ENCODE peak calls at places on chromosomes 3 and 15, in four cellular contexts. F, U, V and Z are unnamed samples.

GRCh38 chr15:85754993-85755392 is 39.7 kb downstream of the KLHL25 start:
- DNase-seq in F (peak; percentile 13), U (no peak), V (no peak), Z (no peak)

GRCh38 chr3:6679510-6679909 is 181.4 kb upstream of the GRM7 start:
- DNase-seq in F (no peak), U (no peak), V (no peak), Z (no peak)

GRCh38 chr15:39851505-39852082 is 68.5 kb downstream of the GPR176 start:
- DNase-seq in F (peak; percentile 68), U (no peak), V (no peak), Z (no peak)

GRCh38 chr15:76576526-76577279 is 240.1 kb downstream of the ISL2 start:
- DNase-seq in F (peak; percentile 55), U (no peak), V (no peak), Z (peak; percentile 29)

GRCh38 chr15:80967451-80967850 is 22.2 kb downstream of the MESD start:
- DNase-seq in F (peak; percentile 76), U (no peak), V (peak; percentile 59), Z (peak; percentile 72)

GRCh38 chr3:45509038-45509767 is 85.3 kb upstream of the LIMD1 start:
- DNase-seq in F (peak; percentile 99), U (peak; percentile 7), V (no peak), Z (peak; percentile 93)

GRCh38 chr3:10213156-10213792 is 35.0 kb upstream of the TATDN2 start:
- DNase-seq in F (peak; percentile 81), U (no peak), V (no peak), Z (no peak)

GRCh38 chr3:63656791-63657190 is 4.3 kb downstream of the SNTN start:
- DNase-seq in F (peak; percentile 56), U (no peak), V (no peak), Z (peak; percentile 1)

GRCh38 chr3:113157408-113157980 is 53.9 kb upstream of the BOC start:
- DNase-seq in F (no peak), U (no peak), V (no peak), Z (no peak)

GRCh38 chr15:74320358-74321247 is 46.8 kb downstream of the CYP11A1 start:
- DNase-seq in F (peak; percentile 23), U (peak; percentile 95), V (peak; percentile 84), Z (no peak)

GRCh38 chr3:38000965-38001455 is 10.4 kb downstream of the VILL start:
- DNase-seq in F (no peak), U (peak; percentile 5), V (no peak), Z (no peak)

GRCh38 chr15:35624881-35625280 is 78.9 kb upstream of the DPH6 start:
- DNase-seq in F (peak; percentile 92), U (no peak), V (no peak), Z (peak; percentile 64)

GRCh38 chr3:70000563-70001081 is 1.1 kb downstream of the SAMMSON start:
- DNase-seq in F (peak; percentile 20), U (no peak), V (no peak), Z (no peak)

GRCh38 chr3:76859596-76859995 is 180.3 kb upstream of the ROBO2 start:
- DNase-seq in F (peak; percentile 26), U (no peak), V (no peak), Z (peak; percentile 2)

GRCh38 chr3:56764904-56765445 is 36.8 kb downstream of the ARHGEF3 start:
- DNase-seq in F (no peak), U (no peak), V (no peak), Z (no peak)

GRCh38 chr3:107752202-107752990 is 229.6 kb downstream of the BBX start:
- DNase-seq in F (peak; percentile 41), U (peak; percentile 23), V (no peak), Z (no peak)

GRCh38 chr3:138442433-138442832 is 8.0 kb downstream of the ESYT3 start:
- DNase-seq in F (peak; percentile 60), U (peak; percentile 74), V (no peak), Z (no peak)

GRCh38 chr3:149198611-149199010 is 23.0 kb downstream of the CP start:
- DNase-seq in F (peak; percentile 63), U (no peak), V (no peak), Z (no peak)

GRCh38 chr3:107963581-107963980 is 127.2 kb downstream of the CD47 start:
- DNase-seq in F (no peak), U (no peak), V (no peak), Z (no peak)

GRCh38 chr3:8972614-8973013 is 9.3 kb upstream of the RAD18 start:
- DNase-seq in F (peak; percentile 47), U (peak; percentile 43), V (no peak), Z (no peak)

GRCh38 chr3:197736010-197736490 is 654 bp downstream of the RUBCN start:
- DNase-seq in F (no peak), U (peak; percentile 18), V (peak; percentile 50), Z (no peak)

GRCh38 chr15:38479286-38479685 is 25.4 kb downstream of the FAM98B start:
- DNase-seq in F (peak; percentile 29), U (no peak), V (no peak), Z (no peak)

GRCh38 chr3:49911611-49912010 is 7.9 kb upstream of the MST1R start:
- DNase-seq in F (no peak), U (no peak), V (no peak), Z (no peak)

GRCh38 chr3:11379238-11379823 is 107.1 kb downstream of the ATG7 start:
- DNase-seq in F (peak; percentile 70), U (no peak), V (no peak), Z (no peak)

GRCh38 chr15:82803793-82804574 is 1.9 kb downstream of the FSD2 start:
- DNase-seq in F (peak; percentile 15), U (no peak), V (no peak), Z (no peak)

GRCh38 chr15:46354443-46354842 is 719.6 kb downstream of the SQOR start:
- DNase-seq in F (no peak), U (no peak), V (no peak), Z (no peak)

GRCh38 chr3:49967307-49967706 is 27.4 kb downstream of the RBM6 start:
- DNase-seq in F (peak; percentile 68), U (no peak), V (no peak), Z (no peak)

GRCh38 chr15:43791993-43792760 is at the start of gene SERF2:
- DNase-seq in F (peak; percentile 99), U (peak; percentile 100), V (peak; percentile 99), Z (peak; percentile 99)

GRCh38 chr3:156635973-156636372 is 38.4 kb upstream of the TIPARP start:
- DNase-seq in F (no peak), U (no peak), V (no peak), Z (no peak)

GRCh38 chr15:70258369-70259029 is 160.8 kb upstream of the TLE3 start:
- DNase-seq in F (no peak), U (no peak), V (no peak), Z (no peak)

GRCh38 chr15:55401786-55402246 is 6.3 kb downstream of the CCPG1 start:
- DNase-seq in F (no peak), U (no peak), V (no peak), Z (no peak)

GRCh38 chr3:114622001-114622400 is 328.2 kb downstream of the TIGIT start:
- DNase-seq in F (peak; percentile 34), U (no peak), V (no peak), Z (no peak)

GRCh38 chr3:114624047-114624445 is 330.2 kb downstream of the TIGIT start:
- DNase-seq in F (peak; percentile 71), U (no peak), V (no peak), Z (peak; percentile 41)

GRCh38 chr3:114623420-114624046 is 329.7 kb downstream of the TIGIT start:
- DNase-seq in F (no peak), U (no peak), V (no peak), Z (no peak)

GRCh38 chr3:114626751-114627150 is 332.9 kb downstream of the TIGIT start:
- DNase-seq in F (peak; percentile 34), U (no peak), V (no peak), Z (no peak)

DNA sequence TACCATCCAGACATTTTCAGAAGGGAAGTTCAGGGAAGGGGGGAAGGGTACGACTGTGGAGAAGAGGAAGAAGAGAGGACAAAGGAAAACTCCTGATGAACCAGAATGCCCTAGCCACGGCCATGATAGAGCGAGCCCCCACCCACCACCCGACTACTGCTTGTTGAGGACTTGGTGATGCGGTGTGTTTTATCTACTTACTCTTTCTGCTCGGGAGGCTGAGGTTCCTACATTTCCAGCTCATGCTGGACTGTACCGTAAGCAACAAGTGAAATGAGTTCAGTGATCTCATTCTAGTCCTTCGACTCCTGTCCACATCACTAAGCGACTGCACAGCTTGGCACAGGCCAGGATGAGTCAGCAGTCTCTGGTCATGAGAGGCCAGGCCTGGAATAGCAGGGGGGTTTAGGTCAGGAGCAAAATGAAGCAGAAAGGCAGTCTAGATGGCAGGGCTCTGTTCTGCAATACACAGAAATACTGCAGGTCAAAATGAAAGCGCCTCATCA is 330.9 kb downstream of the TIGIT start:
- DNase-seq in F (peak; percentile 99), U (no peak), V (no peak), Z (peak; percentile 92)
- H3K9me3 ChIP-seq in F (no peaks in the 10 kb centered on the region), U (no peaks in the 10 kb centered on the region), V (no peaks in the 10 kb centered on the region), Z (no peaks in the 10 kb centered on the region)

DNA sequence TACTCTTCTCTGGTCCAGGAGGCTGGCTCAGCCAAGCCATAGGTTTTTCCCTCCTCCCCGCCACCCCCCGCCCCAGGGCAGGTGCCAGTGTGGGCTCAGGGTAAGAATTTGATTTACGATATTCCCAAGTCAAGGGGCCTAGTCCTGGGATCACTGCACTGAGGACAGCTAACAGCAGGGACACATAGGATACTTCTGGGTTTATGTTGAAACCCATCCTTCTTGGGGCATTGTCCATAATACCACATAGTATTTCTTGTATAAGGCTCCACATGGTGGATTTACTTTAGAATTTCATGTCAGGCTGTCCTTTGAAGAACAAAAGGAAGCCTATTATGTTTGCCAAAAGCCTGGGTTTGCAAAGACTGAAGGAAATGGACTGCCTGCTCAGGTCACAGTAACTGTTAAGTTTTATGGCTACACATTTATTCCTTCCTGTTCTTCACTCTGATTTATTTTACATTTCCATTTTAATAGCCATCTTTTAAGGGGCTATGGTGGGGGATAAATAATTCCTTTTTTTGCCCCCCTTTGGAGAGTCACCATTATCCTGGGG is 53.7 kb upstream of the MYZAP start:
- DNase-seq in F (no peak), U (no peak), V (no peak), Z (no peak)
- H3K9me3 ChIP-seq in F (no peaks in the 10 kb centered on the region), U (no peaks in the 10 kb centered on the region), V (no peaks in the 10 kb centered on the region), Z (no peaks in the 10 kb centered on the region)

DNA sequence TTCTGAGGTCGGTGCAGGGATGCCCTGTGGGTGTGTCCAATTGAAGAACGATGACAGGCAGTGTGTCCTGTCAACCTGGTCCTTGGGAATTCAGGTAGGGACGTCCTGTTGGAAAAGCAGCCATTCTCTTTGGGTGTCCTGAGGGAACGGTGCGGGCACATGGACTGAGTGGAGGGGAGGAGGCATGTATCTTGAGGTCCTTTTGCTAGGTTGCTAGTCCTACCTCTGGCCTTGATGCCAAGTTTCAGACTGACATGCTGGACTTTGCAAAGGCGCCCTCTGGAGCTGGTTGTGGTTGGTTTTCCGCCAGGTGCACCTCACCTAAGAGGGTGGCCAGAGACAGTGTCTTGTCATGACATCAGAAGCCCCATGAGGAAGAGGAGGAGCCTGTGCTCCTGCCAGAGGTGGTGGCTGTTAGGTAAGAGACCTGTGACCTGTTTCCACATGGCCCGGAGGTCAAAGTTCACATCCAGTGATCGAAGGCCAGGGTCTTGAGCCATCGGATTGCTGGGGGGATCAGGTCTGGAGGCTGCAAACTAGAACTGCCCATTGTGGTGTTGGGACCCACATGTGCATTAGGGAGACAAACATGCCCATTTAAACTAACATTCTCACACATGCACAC is 106.3 kb downstream of the SNRPN start:
- DNase-seq in F (no peak), U (no peak), V (no peak), Z (no peak)
- H3K9me3 ChIP-seq in F (peaks cover 100% of the 10 kb centered on the region), U (peaks cover 82% of the 10 kb centered on the region), V (peaks cover 95% of the 10 kb centered on the region), Z (peaks cover 100% of the 10 kb centered on the region)

DNA sequence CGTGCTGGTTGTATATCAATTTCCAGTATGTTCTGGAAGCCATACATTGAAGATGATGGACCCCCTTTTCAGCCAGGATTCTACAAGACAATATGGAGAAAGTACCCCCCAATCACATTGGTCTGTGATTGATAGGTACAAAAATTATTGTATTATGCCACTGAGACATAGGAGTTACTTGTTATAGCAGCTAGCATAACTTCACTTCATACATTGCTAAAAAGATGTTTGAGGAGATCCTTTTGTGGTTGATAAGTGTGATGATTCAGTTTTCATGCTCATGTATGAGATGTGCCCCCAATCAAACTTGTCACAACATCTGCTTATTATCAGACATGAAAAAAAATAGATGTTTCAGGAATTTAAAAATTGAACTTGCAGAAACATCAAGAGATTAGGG is 66.0 kb downstream of the GPD1L start:
- DNase-seq in F (no peak), U (no peak), V (no peak), Z (no peak)
- H3K9me3 ChIP-seq in F (peaks cover 5% of the 10 kb centered on the region), U (peaks cover 4% of the 10 kb centered on the region), V (peaks cover 15% of the 10 kb centered on the region), Z (peaks cover 7% of the 10 kb centered on the region)